ENCODE peak calls at places on chromosomes 3 and 15, in four cellular contexts. U is NCI-H69; A is activated naive CD4-positive, alpha-beta T cell; K is activated CD8-positive, alpha-beta T cell treated with anti-CD3 and anti-CD28 coated beads for 36 hours. O is an unnamed sample.

GRCh38 chr3:73964818-73965217 is 340.1 kb upstream of the PDZRN3 start:
- DNase-seq in U (peak), A (no peak), K (no peak), O (no peak)

GRCh38 chr15:74402873-74403589 is 30.7 kb downstream of the SEMA7A start:
- DNase-seq in U (no peak), A (peak), K (peak), O (no peak)

GRCh38 chr15:40333922-40334492 is 6.7 kb downstream of the CCDC9B start:
- DNase-seq in U (peak), A (no peak), K (peak), O (no peak)

GRCh38 chr3:45693941-45694521 is 4.8 kb downstream of the SACM1L start:
- DNase-seq in U (no peak), A (no peak), K (peak), O (no peak)

GRCh38 chr3:12221663-12222062 is 63.0 kb upstream of the TIMP4 start:
- DNase-seq in U (no peak), A (no peak), K (no peak), O (no peak)

GRCh38 chr3:31546152-31546551 is 13.4 kb downstream of the STT3B start:
- DNase-seq in U (peak), A (no peak), K (no peak), O (no peak)

GRCh38 chr3:186058225-186058624 is 50.7 kb downstream of the ETV5 start:
- DNase-seq in U (no peak), A (no peak), K (no peak), O (no peak)

GRCh38 chr3:14133188-14133800 is 8.4 kb downstream of the TMEM43 start:
- DNase-seq in U (no peak), A (no peak), K (no peak), O (no peak)

GRCh38 chr3:99817047-99817436 is 620 bp upstream of the CMSS1 start:
- DNase-seq in U (no peak), A (no peak), K (peak), O (peak)

GRCh38 chr15:83118291-83118827 is 10.9 kb downstream of the TM6SF1 start:
- DNase-seq in U (no peak), A (no peak), K (no peak), O (no peak)

GRCh38 chr15:42159381-42160015 is 3.1 kb upstream of the PLA2G4F start:
- DNase-seq in U (no peak), A (no peak), K (no peak), O (no peak)

GRCh38 chr3:45871834-45872233 is 14.5 kb upstream of the CCR9 start:
- DNase-seq in U (no peak), A (no peak), K (no peak), O (no peak)

GRCh38 chr15:91985297-91985696 is 131.8 kb downstream of the SLCO3A1 start:
- DNase-seq in U (no peak), A (no peak), K (no peak), O (no peak)

GRCh38 chr3:172560026-172560425 is 36.8 kb upstream of the TNFSF10 start:
- DNase-seq in U (no peak), A (no peak), K (no peak), O (peak)

GRCh38 chr3:2516762-2517441 is 418.2 kb downstream of the CNTN4 start:
- DNase-seq in U (peak), A (no peak), K (no peak), O (no peak)

GRCh38 chr3:30502742-30503073 is 103.7 kb upstream of the TGFBR2 start:
- DNase-seq in U (no peak), A (no peak), K (no peak), O (peak)

O was measured in RWPE1.